ENCODE peak calls at places on chromosomes 16 and 17, in seven cellular contexts. G is AG04449; H is NCI-H524; X is iris pigment epithelial cell; N is brain microvascular endothelial cell; W is effector CD4-positive, alpha-beta T cell; J is NCI-H1105. Y is an unnamed sample.

GRCh38 chr17:15348030-15348429 is 6.6 kb upstream of the TEKT3 start:
- DNase-seq in G (no peak), H (no peak), X (peak), N (no peak), W (no peak), J (peak), Y (no peak)

GRCh38 chr17:7850970-7851437 is 3.9 kb upstream of the TMEM88 start:
- DNase-seq in G (no peak), H (no peak), X (no peak), N (no peak), W (no peak), J (no peak), Y (peak)

GRCh38 chr17:4310349-4311060 is 46.7 kb upstream of the ANKFY1 start:
- DNase-seq in G (no peak), H (no peak), X (peak), N (no peak), W (no peak), J (no peak), Y (no peak)

GRCh38 chr17:80287806-80288579 is 27.3 kb downstream of the RNF213 start:
- DNase-seq in G (no peak), H (no peak), X (no peak), N (no peak), W (no peak), J (no peak), Y (no peak)

GRCh38 chr17:30450125-30451027 is 26.8 kb upstream of the GOSR1 start:
- DNase-seq in G (no peak), H (no peak), X (peak), N (peak), W (no peak), J (no peak), Y (no peak)

GRCh38 chr17:40547079-40547784 is 18.0 kb downstream of the CCR7 start:
- DNase-seq in G (no peak), H (no peak), X (no peak), N (no peak), W (peak), J (peak), Y (peak)

GRCh38 chr16:28883221-28883996 is 5.1 kb downstream of the ATP2A1 start:
- DNase-seq in G (no peak), H (no peak), X (no peak), N (no peak), W (no peak), J (no peak), Y (no peak)

GRCh38 chr16:79170565-79171242 is 429.8 kb downstream of the MAF start:
- DNase-seq in G (no peak), H (no peak), X (peak), N (peak), W (no peak), J (no peak), Y (no peak)

GRCh38 chr17:37667039-37667438 is 23.8 kb upstream of the DDX52 start:
- DNase-seq in G (no peak), H (no peak), X (no peak), N (no peak), W (no peak), J (no peak), Y (no peak)

Y was measured in upper lobe of right lung.